ENCODE peak calls at places on chromosomes 11 and 22, in seven cellular contexts. A is HFFc6, U is K562, P is PC-9, Z is BJ, G is Calu3, V is lower lobe of right lung. W is an unnamed sample.
A peak's percentile ranks its signal among the peaks of the same experiment; 100 is the strongest.

GRCh38 chr22:36201630-36202312 is at the start of gene APOL4:
- DNase-seq in P (no peak), G (no peak), Z (no peak), U (peak; percentile 58), V (peak; percentile 82), A (no peak), W (no peak)

GRCh38 chr11:66592457-66593302 is at the start of the genes CCDC87 and CCS:
- DNase-seq in P (peak; percentile 90), A (peak; percentile 95), Z (peak; percentile 62), G (peak; percentile 97), V (peak; percentile 100), U (peak; percentile 100), W (peak; percentile 98)

GRCh38 chr22:19041403-19042074 is 80.7 kb downstream of the DGCR2 start:
- DNase-seq in G (no peak), P (no peak), V (peak; percentile 28), U (no peak), Z (no peak), A (no peak), W (no peak)

GRCh38 chr11:67996622-67997459 is 7.1 kb downstream of the UNC93B1 start:
- DNase-seq in Z (no peak), A (no peak), G (peak; percentile 62), V (peak; percentile 87), P (peak; percentile 61), U (peak; percentile 95), W (no peak)

GRCh38 chr11:105915036-105915435 is 107.0 kb downstream of the MSANTD4 start:
- DNase-seq in G (no peak), U (no peak), V (no peak), P (no peak), Z (no peak), A (no peak), W (no peak)

GRCh38 chr11:70314730-70315129 is 44.2 kb downstream of the PPFIA1 start:
- DNase-seq in U (no peak), Z (no peak), A (no peak), P (no peak), V (peak; percentile 61), G (no peak), W (peak; percentile 18)

GRCh38 chr11:75673977-75674582 is 5.2 kb upstream of the MAP6 start:
- DNase-seq in U (peak; percentile 55), V (no peak), P (peak; percentile 51), Z (no peak), G (no peak), A (peak; percentile 43), W (no peak)

GRCh38 chr11:58963551-58964075 is 24.3 kb downstream of the GLYATL1 start:
- DNase-seq in U (no peak), V (peak; percentile 45), A (peak; percentile 58), G (peak; percentile 10), Z (peak; percentile 13), P (no peak), W (no peak)

GRCh38 chr11:111814567-111814966 is 48.4 kb upstream of the PPP2R1B start:
- DNase-seq in G (no peak), U (no peak), A (peak; percentile 50), V (no peak), Z (peak; percentile 81), P (no peak), W (no peak)

GRCh38 chr11:110716361-110716760 is 4.1 kb upstream of the ARHGAP20 start:
- DNase-seq in A (peak; percentile 61), U (no peak), Z (no peak), P (no peak), V (no peak), G (no peak), W (no peak)

GRCh38 chr22:24506802-24507438 is 11.8 kb downstream of the UPB1 start:
- DNase-seq in U (no peak), Z (no peak), V (no peak), P (peak; percentile 88), A (peak; percentile 23), G (peak; percentile 13), W (no peak)

GRCh38 chr22:23525510-23525909 is 54.6 kb downstream of the IGLL1 start:
- DNase-seq in G (no peak), Z (no peak), P (no peak), A (no peak), V (peak; percentile 39), U (no peak), W (no peak)

GRCh38 chr11:103673773-103674172 is 362.7 kb upstream of the DDI1 start:
- DNase-seq in Z (no peak), G (no peak), A (peak; percentile 51), V (no peak), P (no peak), U (no peak), W (no peak)

GRCh38 chr22:41573677-41574264 is 13.0 kb downstream of the CSDC2 start:
- DNase-seq in Z (no peak), V (no peak), A (no peak), G (no peak), U (peak; percentile 36), P (no peak), W (no peak)

GRCh38 chr11:34633990-34634725 is 13.3 kb downstream of the EHF start:
- DNase-seq in G (no peak), V (no peak), A (peak; percentile 25), Z (no peak), U (no peak), P (peak; percentile 90), W (no peak)

GRCh38 chr22:29040385-29041275 is 21.0 kb downstream of the C22orf31 start:
- DNase-seq in V (no peak), A (peak; percentile 86), U (peak; percentile 50), Z (peak; percentile 46), P (peak; percentile 70), G (peak; percentile 72), W (no peak)

GRCh38 chr11:12840871-12841516 is 166.8 kb downstream of the TEAD1 start:
- DNase-seq in A (peak; percentile 48), V (no peak), G (no peak), Z (no peak), P (no peak), U (no peak), W (no peak)

GRCh38 chr22:39148727-39149535 is 3.5 kb downstream of the CBX7 start:
- DNase-seq in P (no peak), U (peak; percentile 58), A (no peak), G (no peak), V (no peak), Z (no peak), W (peak; percentile 50)

GRCh38 chr11:60345489-60345888 is 18.4 kb downstream of the MS4A6E start:
- DNase-seq in A (no peak), G (peak; percentile 63), U (no peak), P (no peak), V (peak; percentile 61), Z (no peak), W (no peak)

GRCh38 chr22:43449205-43449830 is 37.5 kb downstream of the MPPED1 start:
- DNase-seq in P (no peak), V (no peak), G (no peak), A (no peak), Z (no peak), U (peak; percentile 70), W (no peak)

GRCh38 chr11:19929655-19930054 is 217.0 kb downstream of the NAV2 start:
- DNase-seq in V (no peak), P (no peak), A (peak; percentile 34), Z (no peak), U (no peak), G (no peak), W (no peak)

GRCh38 chr11:99154277-99154676 is 133.5 kb downstream of the CNTN5 start:
- DNase-seq in A (no peak), V (no peak), Z (no peak), U (no peak), G (no peak), P (no peak), W (no peak)

GRCh38 chr11:114098927-114099326 is 39.4 kb downstream of the ZBTB16 start:
- DNase-seq in P (no peak), V (no peak), G (peak; percentile 7), U (no peak), A (no peak), Z (no peak), W (no peak)

GRCh38 chr11:32374261-32374711 is 61.1 kb downstream of the WT1 start:
- DNase-seq in U (peak; percentile 76), G (peak; percentile 25), A (no peak), P (no peak), V (no peak), Z (no peak), W (no peak)

GRCh38 chr11:75654314-75654713 is 14.5 kb downstream of the MAP6 start:
- DNase-seq in A (peak; percentile 79), P (peak; percentile 46), U (no peak), Z (peak; percentile 61), G (no peak), V (no peak), W (no peak)

GRCh38 chr11:122020902-122021301 is 95.1 kb downstream of the BLID start:
- DNase-seq in A (no peak), G (no peak), V (no peak), Z (no peak), U (no peak), P (no peak), W (no peak)
- TF ChIP-seq CTCF in A (peak; percentile 77), G (no peak), V (no peak), Z (peak; percentile 47), U (no peak), P (peak; percentile 48), W (no peak)

GRCh38 chr11:33630936-33631748 is 69.5 kb downstream of the C11orf91 start:
- DNase-seq in U (no peak), A (no peak), Z (no peak), V (no peak), P (no peak), G (no peak), W (no peak)
- TF ChIP-seq CTCF in U (no peak), A (peak; percentile 52), Z (peak; percentile 2), V (no peak), P (no peak), G (no peak), W (no peak)

GRCh38 chr11:79165908-79166307 is 274.9 kb downstream of the TENM4 start:
- DNase-seq in Z (no peak), U (no peak), A (no peak), V (no peak), G (no peak), P (no peak), W (no peak)

GRCh38 chr11:79157738-79158137 is 283.1 kb downstream of the TENM4 start:
- DNase-seq in A (no peak), P (no peak), U (no peak), Z (no peak), G (no peak), V (no peak), W (no peak)

GRCh38 chr11:79159657-79160450 is 281.0 kb downstream of the TENM4 start:
- DNase-seq in V (no peak), A (no peak), G (no peak), U (no peak), P (no peak), Z (no peak), W (no peak)

GRCh38 chr11:79156031-79156430 is 284.8 kb downstream of the TENM4 start:
- DNase-seq in G (no peak), Z (no peak), U (no peak), V (no peak), P (no peak), A (no peak), W (no peak)

GRCh38 chr11:79160786-79161403 is 279.9 kb downstream of the TENM4 start:
- DNase-seq in A (no peak), G (no peak), P (no peak), V (no peak), Z (no peak), U (no peak), W (no peak)
- TF ChIP-seq CTCF in A (peak; percentile 20), G (no peak), P (no peak), V (peak; percentile 18), Z (no peak), U (no peak), W (no peak)

DNA sequence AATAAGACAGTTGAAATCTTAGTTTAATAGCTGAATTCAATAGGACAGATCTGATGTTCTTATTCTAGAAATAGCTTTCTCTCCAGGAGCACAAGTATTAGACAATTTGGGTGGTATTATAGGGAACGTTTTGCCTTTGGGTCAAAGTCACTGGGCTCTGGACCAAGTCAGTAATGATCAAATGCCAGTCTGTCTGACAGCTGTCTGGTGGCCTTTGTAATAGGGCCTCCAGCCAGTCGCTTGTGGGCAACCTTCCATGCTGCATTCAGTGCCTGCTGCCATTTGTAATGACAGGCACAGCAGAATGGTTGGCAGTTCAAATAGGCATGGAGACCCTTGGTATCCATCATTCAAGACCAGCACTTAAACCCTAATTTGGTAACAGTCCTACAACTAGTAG is 1038.3 kb downstream of the LRRC4C start:
- DNase-seq in V (no peak), P (no peak), U (no peak), Z (no peak), G (no peak), A (no peak), W (no peak)
- TF ChIP-seq CTCF in V (no peak), P (no peak), U (no peak), Z (no peak), G (no peak), A (no peak), W (no peak)

W was measured in activated B cell treated with CpG ODN at 0.5 μM for 24 hours.